ENCODE peak calls at places on chromosome 19, in seven cellular contexts. X is stromal cell of bone marrow; W is activated naive CD8-positive, alpha-beta T cell treated with anti-CD3 and anti-CD28 coated beads, Interleukin-2, amount 50 U/mL, for 24 hours; Y is NCI-H345; D is GDM1; B is NCI-H1694; T is hippocampal formation. Z is an unnamed sample.

GRCh38 chr19:31838163-31838798 is 489.0 kb upstream of the TSHZ3 start:
- DNase-seq in X (no peak), W (no peak), Y (no peak), D (no peak), B (no peak), T (no peak), Z (no peak)

GRCh38 chr19:28633223-28634030 is 579.5 kb downstream of the UQCRFS1 start:
- DNase-seq in X (peak), W (peak), Y (peak), D (peak), B (peak), T (no peak), Z (peak)

GRCh38 chr19:14166448-14166847 is 30.1 kb upstream of the ASF1B start:
- DNase-seq in X (no peak), W (no peak), Y (no peak), D (no peak), B (no peak), T (no peak), Z (no peak)

GRCh38 chr19:18153555-18154134 is 682 bp downstream of the PIK3R2 start:
- DNase-seq in X (no peak), W (peak), Y (no peak), D (no peak), B (no peak), T (no peak), Z (no peak)

GRCh38 chr19:49217382-49217781 is 59.8 kb downstream of the TRPM4 start:
- DNase-seq in X (no peak), W (no peak), Y (no peak), D (no peak), B (no peak), T (no peak), Z (no peak)

GRCh38 chr19:46502891-46503290 is 7.2 kb upstream of the PNMA8B start:
- DNase-seq in X (no peak), W (no peak), Y (no peak), D (no peak), B (no peak), T (no peak), Z (no peak)

GRCh38 chr19:29831041-29831548 is 19.3 kb downstream of the CCNE1 start:
- DNase-seq in X (no peak), W (peak), Y (no peak), D (no peak), B (no peak), T (no peak), Z (no peak)

GRCh38 chr19:2274937-2275535 is 6.9 kb downstream of the PEAK3 start:
- DNase-seq in X (peak), W (peak), Y (peak), D (peak), B (peak), T (peak), Z (no peak)

GRCh38 chr19:10761443-10762242 is 43.8 kb downstream of the DNM2 start:
- DNase-seq in X (no peak), W (no peak), Y (no peak), D (no peak), B (no peak), T (no peak), Z (no peak)

GRCh38 chr19:47652285-47652684 is 43.4 kb downstream of the BICRA start:
- DNase-seq in X (no peak), W (no peak), Y (no peak), D (no peak), B (no peak), T (no peak), Z (no peak)

GRCh38 chr19:17309962-17310461 is 649 bp downstream of the DDA1 start:
- DNase-seq in X (no peak), W (no peak), Y (no peak), D (no peak), B (no peak), T (no peak), Z (no peak)

GRCh38 chr19:7855426-7856276 is 18.5 kb downstream of the PRR36 start:
- DNase-seq in X (no peak), W (no peak), Y (no peak), D (no peak), B (no peak), T (no peak), Z (no peak)

GRCh38 chr19:16397791-16398529 is 73.3 kb downstream of the KLF2 start:
- DNase-seq in X (no peak), W (no peak), Y (no peak), D (no peak), B (no peak), T (no peak), Z (no peak)

GRCh38 chr19:54352041-54352440 is 12.7 kb downstream of the LAIR1 start:
- DNase-seq in X (no peak), W (no peak), Y (no peak), D (no peak), B (no peak), T (no peak), Z (no peak)

GRCh38 chr19:7742991-7743390 is 4.3 kb downstream of the CD209 start:
- DNase-seq in X (no peak), W (no peak), Y (no peak), D (no peak), B (no peak), T (no peak), Z (no peak)

GRCh38 chr19:55178781-55179569 is 1.1 kb downstream of the SYT5 start:
- DNase-seq in X (peak), W (peak), Y (peak), D (peak), B (peak), T (peak), Z (peak)

GRCh38 chr19:46495789-46496099 is at the start of gene PNMA8B:
- DNase-seq in X (no peak), W (no peak), Y (peak), D (no peak), B (peak), T (peak), Z (peak)

GRCh38 chr19:10748924-10749434 is 31.1 kb downstream of the DNM2 start:
- DNase-seq in X (no peak), W (no peak), Y (peak), D (no peak), B (peak), T (peak), Z (no peak)

GRCh38 chr19:17948474-17948966 is 15.7 kb downstream of the CCDC124 start:
- DNase-seq in X (no peak), W (no peak), Y (no peak), D (no peak), B (peak), T (no peak), Z (no peak)

GRCh38 chr19:2083174-2083854 is 12.8 kb downstream of the MOB3A start:
- DNase-seq in X (no peak), W (peak), Y (peak), D (peak), B (no peak), T (no peak), Z (no peak)

GRCh38 chr19:35673121-35673804 is 6.9 kb downstream of the UPK1A start:
- DNase-seq in X (peak), W (peak), Y (peak), D (no peak), B (no peak), T (no peak), Z (peak)

GRCh38 chr19:52640916-52641315 is 2.8 kb upstream of the ZNF83 start:
- DNase-seq in X (no peak), W (no peak), Y (no peak), D (no peak), B (no peak), T (no peak), Z (no peak)

GRCh38 chr19:12763100-12763499 is 11.5 kb downstream of the BEST2 start:
- DNase-seq in X (no peak), W (no peak), Y (no peak), D (no peak), B (no peak), T (no peak), Z (no peak)

Z was measured in NCI-H526 treated with DMSO at 0.1 percent for 48 hours.